ENCODE peak calls at places on chromosomes 16 and 17, in five cellular contexts. I is sigmoid colon, B is hepatocyte, S is PC-3, H is endothelial cell of umbilical vein. M is an unnamed sample.

GRCh38 chr17:29514792-29515191 is 52.0 kb downstream of the ABHD15 start:
- DNase-seq in H (no peak), S (no peak), I (no peak), B (no peak), M (no peak)

GRCh38 chr17:6454495-6455320 is 10.5 kb downstream of the PIMREG start:
- DNase-seq in S (no peak), B (no peak), H (no peak), I (no peak), M (no peak)

GRCh38 chr17:55750750-55751641 is at the start of gene PCTP:
- DNase-seq in I (peak; percentile 97), B (peak; percentile 96), S (peak; percentile 97), H (peak; percentile 88), M (peak; percentile 65)

GRCh38 chr16:47392114-47392513 is 68.7 kb downstream of the ITFG1 start:
- DNase-seq in I (no peak), S (peak; percentile 71), H (no peak), B (no peak), M (no peak)

GRCh38 chr17:72725432-72726068 is 366.9 kb downstream of the SLC39A11 start:
- DNase-seq in B (peak; percentile 82), H (peak; percentile 53), I (no peak), S (peak; percentile 88), M (no peak)

GRCh38 chr16:70160821-70161220 is 12.8 kb upstream of the CLEC18C start:
- DNase-seq in H (no peak), B (no peak), S (no peak), I (no peak), M (no peak)

GRCh38 chr16:10039220-10040096 is 142.8 kb downstream of the GRIN2A start:
- DNase-seq in I (no peak), S (no peak), H (no peak), B (peak; percentile 35), M (no peak)

GRCh38 chr17:79919164-79919585 is 79.9 kb upstream of the CBX4 start:
- DNase-seq in H (peak; percentile 62), B (no peak), S (peak; percentile 95), I (peak; percentile 93), M (no peak)

GRCh38 chr16:67164599-67165061 is at the start of gene HSF4:
- DNase-seq in I (peak; percentile 85), S (no peak), H (no peak), B (peak; percentile 59), M (no peak)

GRCh38 chr16:66950971-66951790 is 9.9 kb upstream of the CES3 start:
- DNase-seq in H (no peak), S (no peak), I (no peak), B (no peak), M (no peak)

GRCh38 chr17:40251576-40251975 is 32.5 kb downstream of the WIPF2 start:
- DNase-seq in S (peak; percentile 89), H (peak; percentile 88), B (peak; percentile 78), I (peak; percentile 81), M (no peak)

GRCh38 chr17:75472119-75472518 is 15.7 kb downstream of the TMEM94 start:
- DNase-seq in B (no peak), I (no peak), S (no peak), H (no peak), M (no peak)

GRCh38 chr17:81566461-81567126 is 14.4 kb upstream of the FAAP100 start:
- DNase-seq in B (peak; percentile 83), I (peak; percentile 90), S (peak; percentile 87), H (peak; percentile 97), M (no peak)

GRCh38 chr16:81597079-81597658 is 152.6 kb downstream of the CMIP start:
- DNase-seq in H (no peak), B (no peak), S (no peak), I (no peak), M (no peak)

GRCh38 chr16:4009177-4009576 is 107.1 kb downstream of the ADCY9 start:
- DNase-seq in S (no peak), I (no peak), B (no peak), H (no peak), M (no peak)

GRCh38 chr16:11470676-11471415 is 115.9 kb downstream of the LITAF start:
- DNase-seq in S (no peak), B (no peak), I (no peak), H (no peak), M (no peak)

GRCh38 chr17:12736526-12736925 is 52.8 kb upstream of the ARHGAP44 start:
- DNase-seq in S (no peak), B (peak; percentile 37), I (no peak), H (no peak), M (no peak)

GRCh38 chr17:4935650-4936049 is 3.6 kb downstream of the GP1BA start:
- DNase-seq in H (no peak), I (no peak), B (no peak), S (no peak), M (no peak)

GRCh38 chr16:61836804-61837398 is 199.3 kb downstream of the CDH8 start:
- DNase-seq in B (no peak), I (no peak), S (no peak), H (no peak), M (no peak)

GRCh38 chr17:37160940-37161339 is 212.2 kb downstream of the AATF start:
- DNase-seq in S (peak; percentile 43), B (peak; percentile 19), H (peak; percentile 60), I (no peak), M (no peak)

GRCh38 chr17:76199466-76199865 is 40.8 kb downstream of the RNF157 start:
- DNase-seq in I (no peak), S (no peak), H (no peak), B (no peak), M (no peak)

GRCh38 chr16:31038993-31039392 is 5.6 kb downstream of the STX4 start:
- DNase-seq in H (no peak), I (no peak), B (no peak), S (no peak), M (no peak)

GRCh38 chr16:31033709-31034492 is 543 bp downstream of the STX4 start:
- DNase-seq in H (peak; percentile 82), S (peak; percentile 73), B (peak; percentile 96), I (peak; percentile 96), M (peak; percentile 24)

GRCh38 chr16:31029272-31029671 is 4.1 kb upstream of the STX4 start:
- DNase-seq in B (no peak), H (no peak), I (no peak), S (no peak), M (no peak)

DNA sequence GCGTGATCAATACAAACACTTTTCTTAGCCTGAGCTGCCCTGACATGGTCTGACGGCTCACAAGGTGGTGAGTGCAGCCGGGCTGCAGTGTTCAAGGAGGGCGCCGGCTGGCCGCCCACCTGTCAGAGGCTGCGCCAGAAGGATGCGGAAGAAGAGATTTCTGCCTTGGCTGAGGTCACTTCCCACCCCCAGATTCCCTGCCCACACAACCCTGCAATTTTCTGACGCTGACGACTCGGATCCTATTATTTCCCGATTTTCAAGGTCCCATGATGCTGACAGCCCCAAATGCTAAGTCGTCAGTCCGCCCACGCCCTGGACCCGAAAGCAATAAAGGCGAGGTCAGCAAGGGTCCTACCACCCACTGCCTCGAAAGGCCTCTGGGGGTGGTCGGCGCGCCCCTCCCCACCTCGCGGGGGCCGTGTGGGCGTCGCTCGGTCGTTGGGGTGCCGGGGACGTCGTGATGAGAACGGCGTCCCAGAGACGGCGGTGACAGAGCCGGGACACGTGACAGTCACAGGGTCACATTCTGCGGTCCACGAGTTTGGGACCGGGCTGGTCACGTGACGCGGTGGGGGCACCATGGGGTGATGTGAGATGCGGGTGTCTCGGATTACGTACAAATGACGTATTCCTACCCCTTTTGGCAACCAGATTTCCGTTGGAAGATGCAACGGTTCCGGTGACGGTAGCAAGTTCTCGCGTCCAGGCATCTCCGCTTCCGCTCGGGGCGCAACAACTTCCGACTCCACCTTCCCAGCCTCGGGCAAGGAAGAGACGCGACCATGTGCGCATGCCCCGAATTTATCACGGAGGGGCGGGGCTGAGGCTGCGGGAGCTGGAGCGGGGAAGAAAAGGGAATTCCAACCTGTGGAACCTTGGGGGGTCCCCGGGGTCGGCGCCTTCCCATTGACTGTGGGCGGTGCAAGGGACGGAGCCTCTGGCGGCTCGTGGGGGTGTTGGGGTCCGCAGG is at the start of gene STX4:
- DNase-seq in H (peak; percentile 94), I (peak; percentile 99), B (peak; percentile 97), S (peak; percentile 92), M (peak; percentile 91)
- TF ChIP-seq CTCF in H (no peak), I (no peak), B (no peak), S (no peak), M (no peak)

DNA sequence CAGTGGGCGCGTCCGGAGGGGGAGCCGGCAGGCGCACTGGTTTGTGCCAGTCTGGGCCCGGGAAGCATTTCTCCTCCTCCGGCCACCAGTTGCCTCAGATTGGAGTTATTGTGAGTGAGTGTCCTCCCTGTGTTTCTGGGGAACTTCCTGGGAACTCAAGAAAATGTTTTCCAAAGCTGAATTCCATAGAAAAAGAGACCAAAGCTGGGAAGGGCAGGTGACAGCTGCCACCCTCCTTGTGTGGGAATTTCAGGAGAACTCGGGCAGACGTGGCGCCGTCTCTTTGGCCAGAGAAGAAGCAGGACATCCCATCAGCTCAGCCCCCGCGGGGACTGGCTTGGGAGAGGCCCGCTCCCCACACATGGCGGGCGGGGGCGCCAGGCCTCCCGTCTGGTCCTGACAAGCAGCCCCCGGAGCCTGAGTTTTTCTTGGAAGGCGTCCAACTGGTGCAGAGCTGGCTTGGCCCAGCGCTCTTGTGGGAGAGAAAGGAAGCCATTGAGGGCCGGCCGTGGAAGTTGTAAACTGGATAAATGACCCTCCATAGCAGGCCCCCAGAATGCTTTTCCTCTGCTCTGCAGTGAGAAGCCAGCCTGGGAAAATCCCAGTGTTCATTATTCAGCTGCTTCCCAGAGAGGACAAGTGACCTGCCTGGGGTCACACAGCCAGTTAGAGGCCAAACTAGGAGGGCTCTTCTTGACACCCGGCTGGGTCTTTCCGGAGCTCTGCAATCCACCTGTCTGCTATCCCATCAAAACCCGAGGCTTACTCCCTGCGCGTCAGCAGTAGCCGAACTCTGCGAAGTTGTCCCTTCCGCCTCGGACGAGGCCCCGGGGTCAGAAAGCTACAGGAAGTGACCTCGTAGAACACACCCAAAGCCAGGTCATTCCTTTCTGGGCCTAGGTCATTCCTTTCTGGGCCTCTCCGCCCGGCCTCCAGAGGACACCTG is 39.2 kb upstream of the GSE1 start:
- DNase-seq in H (peak; percentile 82), B (peak; percentile 80), I (peak; percentile 90), S (no peak), M (no peak)
- H3K4me1 ChIP-seq in H (peaks cover 19% of the 10 kb centered on the region), B (peaks cover 59% of the 10 kb centered on the region), I (peaks cover 77% of the 10 kb centered on the region), S (peaks cover 23% of the 10 kb centered on the region), M (peaks cover 36% of the 10 kb centered on the region)

DNA sequence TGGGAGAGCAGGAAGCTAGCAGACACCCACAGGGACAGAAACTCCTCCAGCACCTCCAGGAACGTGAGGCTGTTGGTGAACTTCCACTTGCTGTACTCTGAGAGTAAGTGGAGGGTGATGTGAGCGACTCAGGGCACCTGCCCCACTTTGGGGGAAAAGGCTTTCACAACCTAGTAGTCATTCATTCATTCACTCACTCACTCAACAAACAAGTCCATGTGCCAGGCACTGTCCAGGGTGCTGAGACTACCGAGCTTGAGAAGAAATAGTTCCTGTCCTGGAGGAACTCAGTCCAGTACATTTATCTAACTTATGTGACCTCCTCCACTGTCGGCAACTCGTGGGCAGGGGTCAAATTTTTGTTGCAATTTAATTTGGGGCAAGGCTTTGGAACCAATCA is 26.6 kb downstream of the LGALS9 start:
- DNase-seq in I (no peak), S (peak; percentile 40), H (peak; percentile 14), B (peak; percentile 25), M (no peak)
- TF ChIP-seq CTCF in I (no peak), S (no peak), H (no peak), B (no peak), M (no peak)

GRCh38 chr17:78717431-78717980 is 64.6 kb downstream of the CYTH1 start:
- DNase-seq in B (peak; percentile 29), H (peak; percentile 44), S (peak; percentile 47), I (peak; percentile 75), M (no peak)
- H3K4me1 ChIP-seq in B (peaks cover 47% of the 10 kb centered on the region), H (peaks cover 35% of the 10 kb centered on the region), S (peaks cover 28% of the 10 kb centered on the region), I (peaks cover 65% of the 10 kb centered on the region), M (peaks cover 64% of the 10 kb centered on the region)